ENCODE peak calls at places on chromosomes 12 and 14, in five cellular contexts. A is HCT116; B is activated CD4-positive, alpha-beta T cell treated with anti-CD3 and anti-CD28 coated beads, Interleukin-2, amount 50 U/mL, for 48 hours; G is sciatic nerve; J is iPS DF 6.9. T is an unnamed sample.

GRCh38 chr12:4421590-4422031 is 24.0 kb downstream of the FGF6 start:
- DNase-seq in A (peak), B (peak), G (no peak), J (peak), T (peak)

GRCh38 chr14:99747582-99748330 is 45.5 kb upstream of the EML1 start:
- DNase-seq in A (no peak), B (no peak), G (no peak), J (no peak), T (no peak)

GRCh38 chr14:74377976-74378690 is 29.9 kb downstream of the VRTN start:
- DNase-seq in A (no peak), B (no peak), G (no peak), J (no peak), T (no peak)

GRCh38 chr12:90084018-90084417 is 375.4 kb upstream of the ATP2B1 start:
- DNase-seq in A (no peak), B (no peak), G (no peak), J (no peak), T (no peak)

GRCh38 chr14:70052990-70053389 is 135.8 kb downstream of the SLC8A3 start:
- DNase-seq in A (no peak), B (peak), G (no peak), J (peak), T (no peak)

GRCh38 chr14:76113691-76114090 is 38.0 kb upstream of the GPATCH2L start:
- DNase-seq in A (no peak), B (no peak), G (no peak), J (no peak), T (no peak)

GRCh38 chr12:19546027-19546426 is 106.7 kb downstream of the AEBP2 start:
- DNase-seq in A (no peak), B (no peak), G (no peak), J (no peak), T (no peak)

GRCh38 chr14:73253323-73253610 is 16.0 kb downstream of the PAPLN start:
- DNase-seq in A (no peak), B (no peak), G (no peak), J (no peak), T (no peak)

GRCh38 chr12:58313091-58313855 is 371.9 kb downstream of the ATP23 start:
- DNase-seq in A (no peak), B (no peak), G (no peak), J (no peak), T (no peak)

GRCh38 chr12:44972746-44973421 is 78.0 kb downstream of the DBX2 start:
- DNase-seq in A (peak), B (no peak), G (no peak), J (peak), T (no peak)

GRCh38 chr14:54567224-54567633 is 301 bp downstream of the SAMD4A start:
- DNase-seq in A (no peak), B (no peak), G (peak), J (no peak), T (no peak)

GRCh38 chr12:51821423-51822260 is 26.9 kb downstream of the FIGNL2 start:
- DNase-seq in A (no peak), B (peak), G (no peak), J (no peak), T (no peak)

GRCh38 chr12:48883305-48884171 is 17.9 kb upstream of the RND1 start:
- DNase-seq in A (no peak), B (no peak), G (no peak), J (no peak), T (no peak)

T was measured in NCI-H1105.